ENCODE peak calls at places on chromosomes 12 and 14, in six cellular contexts. U is IMR-90, G is lower lobe of right lung, R is type B pancreatic cell, K is GM06990, H is hepatocyte. B is an unnamed sample.

GRCh38 chr12:127306604-127307215 is 960.3 kb upstream of the TMEM132C start:
- DNase-seq in G (no peak), R (no peak), U (no peak), H (no peak), K (no peak), B (peak)

GRCh38 chr14:105067140-105067968 is 2.1 kb upstream of the GPR132 start:
- DNase-seq in U (peak), G (no peak), H (no peak), R (no peak), K (peak), B (no peak)

GRCh38 chr12:89775336-89776005 is 66.8 kb upstream of the ATP2B1 start:
- DNase-seq in G (no peak), U (peak), H (peak), R (no peak), K (no peak), B (no peak)

GRCh38 chr14:105257464-105257863 is 9.1 kb downstream of the BTBD6 start:
- DNase-seq in U (no peak), K (no peak), R (no peak), H (no peak), G (no peak), B (no peak)

GRCh38 chr14:22168092-22168955 is 420.7 kb downstream of the DAD1 start:
- DNase-seq in U (peak), H (no peak), R (no peak), K (no peak), G (no peak), B (no peak)

GRCh38 chr12:22310276-22310675 is 24.2 kb downstream of the ST8SIA1 start:
- DNase-seq in H (no peak), G (no peak), R (no peak), K (no peak), U (no peak), B (no peak)

GRCh38 chr12:118034429-118035193 is 18.1 kb downstream of the RFC5 start:
- DNase-seq in G (no peak), R (no peak), K (no peak), H (peak), U (peak), B (no peak)

GRCh38 chr12:126708492-126708896 is 1558.5 kb upstream of the TMEM132C start:
- DNase-seq in G (no peak), K (no peak), U (no peak), R (no peak), H (no peak), B (peak)

GRCh38 chr12:90940872-90941499 is 14.0 kb downstream of the CCER1 start:
- DNase-seq in U (peak), G (no peak), R (no peak), K (no peak), H (peak), B (no peak)

GRCh38 chr12:4307593-4308333 is 13.2 kb upstream of the TIGAR start:
- DNase-seq in R (peak), H (peak), U (peak), K (no peak), G (peak), B (peak)

GRCh38 chr12:106106892-106107291 is 31.9 kb downstream of the NUAK1 start:
- DNase-seq in G (no peak), H (peak), U (peak), R (no peak), K (no peak), B (no peak)

GRCh38 chr12:106107566-106107965 is 31.2 kb downstream of the NUAK1 start:
- DNase-seq in K (no peak), R (no peak), G (no peak), H (peak), U (peak), B (no peak)

GRCh38 chr12:106109168-106109910 is 29.4 kb downstream of the NUAK1 start:
- DNase-seq in R (no peak), U (no peak), G (no peak), H (no peak), K (no peak), B (no peak)

GRCh38 chr12:106106129-106106566 is 32.6 kb downstream of the NUAK1 start:
- DNase-seq in H (no peak), K (no peak), R (no peak), U (no peak), G (no peak), B (no peak)

GRCh38 chr12:106108187-106108816 is 30.5 kb downstream of the NUAK1 start:
- DNase-seq in U (peak), H (peak), K (no peak), G (no peak), R (no peak), B (no peak)
- TF ChIP-seq CTCF in U (peak), H (peak), K (no peak), G (no peak), R (no peak), B (peak)

GRCh38 chr12:119676573-119676972 is 8.6 kb downstream of the PRKAB1 start:
- DNase-seq in K (no peak), H (no peak), R (no peak), U (no peak), G (no peak), B (no peak)
- TF ChIP-seq CTCF in K (no peak), H (no peak), R (no peak), U (no peak), G (no peak), B (no peak)

GRCh38 chr12:53255993-53256392 is 12.1 kb upstream of the ESPL1 start:
- DNase-seq in U (no peak), G (no peak), R (no peak), K (no peak), H (no peak), B (no peak)

GRCh38 chr12:53253298-53253697 is 14.8 kb upstream of the ESPL1 start:
- DNase-seq in H (no peak), U (no peak), R (no peak), K (no peak), G (no peak), B (no peak)

GRCh38 chr12:53251477-53252348 is 16.4 kb upstream of the ESPL1 start:
- DNase-seq in R (peak), H (peak), K (peak), G (peak), U (peak), B (peak)

GRCh38 chr12:53254816-53255545 is 13.1 kb upstream of the ESPL1 start:
- DNase-seq in H (no peak), R (no peak), U (no peak), K (no peak), G (no peak), B (no peak)

DNA sequence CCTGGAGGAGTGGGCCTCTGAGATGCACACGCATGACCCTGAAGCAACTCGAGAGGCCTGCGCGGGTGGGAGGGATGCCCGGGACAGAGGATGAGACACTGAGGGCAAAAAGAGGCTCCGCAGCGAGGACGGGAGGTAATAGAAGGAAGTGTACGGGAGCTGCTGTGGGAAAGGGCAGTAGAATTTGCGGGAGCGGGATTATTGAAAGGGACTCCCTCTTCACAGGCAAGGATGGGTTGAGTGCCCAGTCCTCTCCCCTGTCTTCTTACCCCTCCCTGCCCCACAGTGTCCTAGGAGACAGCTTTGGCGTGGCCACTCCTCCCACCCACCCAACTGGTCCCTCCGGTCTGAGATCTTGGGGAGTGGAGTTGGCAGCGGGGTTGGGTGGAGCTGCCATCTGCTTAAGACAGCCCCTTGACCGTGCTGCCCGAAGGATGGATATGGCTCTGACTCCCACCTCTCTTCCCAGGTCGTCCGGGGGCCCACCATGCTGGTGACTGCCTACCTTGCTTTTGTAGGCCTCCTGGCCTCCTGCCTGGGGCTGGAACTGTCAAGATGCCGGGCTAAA is 15.7 kb upstream of the ESPL1 start:
- DNase-seq in G (peak), H (peak), K (no peak), R (no peak), U (no peak), B (no peak)
- TF ChIP-seq CTCF in G (no peak), H (no peak), K (no peak), R (no peak), U (no peak), B (no peak)

GRCh38 chr12:18805516-18806248 is 67.8 kb downstream of the CAPZA3 start:
- DNase-seq in K (no peak), R (no peak), H (no peak), U (no peak), G (no peak), B (no peak)
- TF ChIP-seq CTCF in K (no peak), R (peak), H (no peak), U (no peak), G (no peak), B (no peak)

GRCh38 chr12:57276935-57277563 is 26.1 kb upstream of the STAC3 start:
- DNase-seq in H (peak), K (no peak), R (no peak), G (no peak), U (peak), B (no peak)
- TF ChIP-seq CTCF in H (peak), K (peak), R (peak), G (no peak), U (peak), B (peak)

DNA sequence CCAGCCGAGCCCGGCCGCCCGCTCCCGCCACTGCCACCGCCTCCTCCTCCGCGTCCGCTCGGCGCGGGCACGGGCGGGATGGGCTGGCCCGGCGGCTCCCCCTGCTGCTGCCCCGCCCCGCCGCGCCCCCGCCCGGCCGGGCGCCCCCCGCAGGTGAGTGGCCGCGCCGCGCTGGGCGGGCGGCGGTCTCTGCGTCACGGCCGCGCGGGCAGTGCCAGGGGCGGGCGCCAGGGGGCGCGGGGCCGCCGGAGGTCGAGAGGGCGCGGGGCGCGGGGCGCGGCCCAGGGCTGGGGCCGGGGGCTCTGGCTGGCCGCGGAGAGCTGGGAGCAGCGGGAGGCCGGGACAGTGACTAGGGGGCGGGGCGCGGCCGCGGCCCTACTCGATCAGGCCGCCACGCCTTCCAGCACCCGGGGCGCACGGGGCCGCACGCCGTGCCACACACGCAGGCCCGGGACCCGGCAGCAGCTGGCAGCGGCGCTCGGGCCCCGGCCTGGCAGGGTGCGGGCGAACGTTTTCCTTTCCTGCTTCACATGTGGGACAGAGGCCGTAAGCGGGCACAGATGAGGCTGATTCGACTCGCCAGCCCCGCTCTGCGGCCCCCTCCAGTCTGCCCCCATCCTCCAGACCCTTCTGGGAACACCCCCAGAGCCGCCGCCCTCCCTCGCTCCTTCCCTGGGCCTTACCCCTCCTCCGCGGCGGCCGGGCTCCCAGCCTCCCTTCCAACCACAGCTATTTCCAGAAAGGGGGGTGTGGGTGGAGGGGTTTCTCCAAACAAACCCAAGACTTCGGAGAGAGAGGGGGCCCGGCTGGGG is 2.4 kb upstream of the TNS2 start:
- DNase-seq in U (peak), G (peak), R (peak), K (peak), H (peak), B (no peak)
- TF ChIP-seq CTCF in U (peak), G (no peak), R (peak), K (no peak), H (no peak), B (no peak)

GRCh38 chr14:32820686-32821085 is 118.0 kb upstream of the NPAS3 start:
- DNase-seq in G (no peak), R (no peak), H (no peak), U (no peak), K (no peak), B (no peak)

GRCh38 chr14:32825058-32825457 is 113.6 kb upstream of the NPAS3 start:
- DNase-seq in U (no peak), R (no peak), K (no peak), H (no peak), G (no peak), B (no peak)

GRCh38 chr14:32824195-32824594 is 114.5 kb upstream of the NPAS3 start:
- DNase-seq in H (no peak), U (no peak), G (no peak), R (no peak), K (no peak), B (no peak)

GRCh38 chr14:32821989-32822653 is 116.6 kb upstream of the NPAS3 start:
- DNase-seq in K (no peak), U (peak), R (no peak), G (no peak), H (no peak), B (peak)

DNA sequence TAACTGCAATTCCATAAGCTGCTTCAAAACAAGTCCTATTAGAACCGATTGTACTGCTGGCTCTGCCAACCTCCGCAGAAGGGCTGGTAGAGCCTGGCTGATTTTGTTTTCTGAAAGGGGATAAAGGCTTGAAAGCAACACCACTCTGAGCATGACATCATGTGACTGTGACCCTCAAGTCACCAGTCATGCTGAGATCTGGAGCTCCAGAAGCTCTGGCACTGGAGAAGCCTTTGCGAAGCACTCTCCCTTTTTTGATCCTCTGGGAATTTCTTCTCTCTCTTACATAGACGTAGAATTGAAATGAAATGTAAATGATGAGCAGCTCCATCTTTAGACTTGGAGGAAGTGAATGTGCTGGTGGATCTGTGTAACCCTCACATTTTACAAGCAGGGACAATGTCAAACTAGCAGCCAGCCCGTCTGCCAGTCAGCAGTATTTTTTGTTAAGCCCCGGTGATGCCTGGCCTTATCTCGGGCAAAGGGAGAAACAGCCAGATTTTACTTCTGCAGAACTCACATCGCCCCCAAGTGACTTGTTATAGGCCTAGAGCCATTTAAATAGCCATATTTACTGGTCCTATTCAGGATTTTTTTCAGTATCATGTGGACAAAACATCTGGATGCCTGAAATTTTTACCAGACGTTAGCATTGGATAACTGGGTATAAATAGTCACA is 112.1 kb upstream of the NPAS3 start:
- DNase-seq in U (no peak), R (no peak), H (no peak), G (no peak), K (no peak), B (no peak)
- TF ChIP-seq CTCF in U (no peak), R (no peak), H (peak), G (no peak), K (no peak), B (peak)